ENCODE peak calls at places on chromosome 14, in seven cellular contexts. One of them, this sample, is unnamed.

GRCh38 chr14:22962061-22962676 is 5.3 kb upstream of the HAUS4 start:
- DNase-seq in pancreas: no peak
- DNase-seq in amniotic epithelial cell: peak; percentile 48
- DNase-seq in right atrium auricular region: no peak
- DNase-seq in GM12864: no peak
- DNase-seq in fibroblast of the aortic adventitia: no peak
- DNase-seq in RWPE2: no peak
- DNase-seq in this sample: no peak

GRCh38 chr14:98840076-98840475 is 431.9 kb downstream of the BCL11B start:
- DNase-seq in RWPE2: no peak
- DNase-seq in GM12864: no peak
- DNase-seq in pancreas: no peak
- DNase-seq in fibroblast of the aortic adventitia: no peak
- DNase-seq in right atrium auricular region: no peak
- DNase-seq in amniotic epithelial cell: no peak
- DNase-seq in this sample: no peak

GRCh38 chr14:55938249-55938791 is 179.9 kb upstream of the PELI2 start:
- DNase-seq in GM12864: no peak
- DNase-seq in pancreas: no peak
- DNase-seq in right atrium auricular region: no peak
- DNase-seq in amniotic epithelial cell: peak; percentile 33
- DNase-seq in fibroblast of the aortic adventitia: no peak
- DNase-seq in RWPE2: no peak
- DNase-seq in this sample: no peak

GRCh38 chr14:68675233-68675577 is 117.7 kb downstream of the ZFP36L1 start:
- DNase-seq in amniotic epithelial cell: no peak
- DNase-seq in right atrium auricular region: no peak
- DNase-seq in RWPE2: no peak
- DNase-seq in pancreas: no peak
- DNase-seq in fibroblast of the aortic adventitia: no peak
- DNase-seq in GM12864: no peak
- DNase-seq in this sample: no peak

GRCh38 chr14:100790785-100791667 is 34.9 kb upstream of the MEG3 start:
- DNase-seq in GM12864: no peak
- DNase-seq in amniotic epithelial cell: peak; percentile 95
- DNase-seq in pancreas: no peak
- DNase-seq in fibroblast of the aortic adventitia: peak; percentile 2
- DNase-seq in right atrium auricular region: no peak
- DNase-seq in RWPE2: peak; percentile 60
- DNase-seq in this sample: no peak

GRCh38 chr14:101441710-101442109 is 119.6 kb upstream of the DIO3 start:
- DNase-seq in amniotic epithelial cell: no peak
- DNase-seq in RWPE2: no peak
- DNase-seq in pancreas: no peak
- DNase-seq in right atrium auricular region: no peak
- DNase-seq in GM12864: no peak
- DNase-seq in fibroblast of the aortic adventitia: no peak
- DNase-seq in this sample: no peak

GRCh38 chr14:58298880-58299664 is 717 bp downstream of the ARID4A start:
- DNase-seq in pancreas: peak; percentile 13
- DNase-seq in right atrium auricular region: no peak
- DNase-seq in GM12864: no peak
- DNase-seq in fibroblast of the aortic adventitia: no peak
- DNase-seq in RWPE2: no peak
- DNase-seq in amniotic epithelial cell: no peak
- DNase-seq in this sample: no peak

GRCh38 chr14:60565211-60565610 is 56.3 kb downstream of the SIX6 start:
- DNase-seq in amniotic epithelial cell: no peak
- DNase-seq in pancreas: no peak
- DNase-seq in RWPE2: no peak
- DNase-seq in fibroblast of the aortic adventitia: peak; percentile 97
- DNase-seq in GM12864: no peak
- DNase-seq in right atrium auricular region: no peak
- DNase-seq in this sample: no peak

GRCh38 chr14:50082784-50083466 is 33.4 kb downstream of the VCPKMT start:
- DNase-seq in fibroblast of the aortic adventitia: no peak
- DNase-seq in pancreas: no peak
- DNase-seq in right atrium auricular region: no peak
- DNase-seq in GM12864: peak; percentile 90
- DNase-seq in RWPE2: no peak
- DNase-seq in amniotic epithelial cell: peak; percentile 24
- DNase-seq in this sample: peak; percentile 92

GRCh38 chr14:28765169-28765906 is 1.2 kb upstream of the FOXG1 start:
- DNase-seq in RWPE2: no peak
- DNase-seq in pancreas: no peak
- DNase-seq in fibroblast of the aortic adventitia: no peak
- DNase-seq in amniotic epithelial cell: no peak
- DNase-seq in GM12864: no peak
- DNase-seq in right atrium auricular region: no peak
- DNase-seq in this sample: no peak

GRCh38 chr14:104822821-104823615 is 22.1 kb downstream of the ZBTB42 start:
- DNase-seq in pancreas: no peak
- DNase-seq in amniotic epithelial cell: no peak
- DNase-seq in fibroblast of the aortic adventitia: no peak
- DNase-seq in GM12864: no peak
- DNase-seq in right atrium auricular region: no peak
- DNase-seq in RWPE2: peak; percentile 69
- DNase-seq in this sample: no peak

GRCh38 chr14:90658541-90658967 is 157.7 kb downstream of the TTC7B start:
- DNase-seq in pancreas: no peak
- DNase-seq in right atrium auricular region: no peak
- DNase-seq in RWPE2: no peak
- DNase-seq in amniotic epithelial cell: peak; percentile 85
- DNase-seq in GM12864: no peak
- DNase-seq in fibroblast of the aortic adventitia: peak; percentile 66
- DNase-seq in this sample: no peak

GRCh38 chr14:29710015-29710414 is 217.6 kb downstream of the PRKD1 start:
- DNase-seq in right atrium auricular region: no peak
- DNase-seq in RWPE2: no peak
- DNase-seq in GM12864: no peak
- DNase-seq in fibroblast of the aortic adventitia: peak; percentile 33
- DNase-seq in amniotic epithelial cell: peak; percentile 20
- DNase-seq in pancreas: no peak
- DNase-seq in this sample: no peak

GRCh38 chr14:55130194-55130550 is 1.1 kb downstream of the LGALS3 start:
- DNase-seq in RWPE2: no peak
- DNase-seq in GM12864: no peak
- DNase-seq in fibroblast of the aortic adventitia: peak; percentile 45
- DNase-seq in pancreas: no peak
- DNase-seq in right atrium auricular region: no peak
- DNase-seq in amniotic epithelial cell: no peak
- DNase-seq in this sample: no peak

GRCh38 chr14:101520621-101521305 is 40.5 kb upstream of the DIO3 start:
- DNase-seq in amniotic epithelial cell: no peak
- DNase-seq in pancreas: no peak
- DNase-seq in GM12864: no peak
- DNase-seq in RWPE2: no peak
- DNase-seq in fibroblast of the aortic adventitia: peak; percentile 53
- DNase-seq in right atrium auricular region: peak; percentile 78
- DNase-seq in this sample: no peak

GRCh38 chr14:53167602-53168328 is 14.6 kb upstream of the DDHD1 start:
- DNase-seq in RWPE2: no peak
- DNase-seq in right atrium auricular region: no peak
- DNase-seq in GM12864: no peak
- DNase-seq in pancreas: no peak
- DNase-seq in amniotic epithelial cell: peak; percentile 38
- DNase-seq in fibroblast of the aortic adventitia: peak; percentile 52
- DNase-seq in this sample: no peak

GRCh38 chr14:55448146-55448614 is 7.8 kb upstream of the TBPL2 start:
- DNase-seq in GM12864: no peak
- DNase-seq in pancreas: no peak
- DNase-seq in fibroblast of the aortic adventitia: peak; percentile 95
- DNase-seq in right atrium auricular region: no peak
- DNase-seq in RWPE2: peak; percentile 98
- DNase-seq in amniotic epithelial cell: peak; percentile 97
- DNase-seq in this sample: no peak

GRCh38 chr14:76516884-76517283 is 140.9 kb downstream of the ESRRB start:
- DNase-seq in pancreas: no peak
- DNase-seq in right atrium auricular region: no peak
- DNase-seq in fibroblast of the aortic adventitia: no peak
- DNase-seq in GM12864: no peak
- DNase-seq in amniotic epithelial cell: no peak
- DNase-seq in RWPE2: no peak
- DNase-seq in this sample: no peak

GRCh38 chr14:47567273-47567672 is 108.1 kb downstream of the MDGA2 start:
- DNase-seq in amniotic epithelial cell: no peak
- DNase-seq in GM12864: no peak
- DNase-seq in fibroblast of the aortic adventitia: no peak
- DNase-seq in pancreas: no peak
- DNase-seq in right atrium auricular region: no peak
- DNase-seq in RWPE2: no peak
- DNase-seq in this sample: no peak

GRCh38 chr14:68214431-68214830 is 394.9 kb downstream of the RAD51B start:
- DNase-seq in GM12864: no peak
- DNase-seq in RWPE2: no peak
- DNase-seq in amniotic epithelial cell: peak; percentile 80
- DNase-seq in fibroblast of the aortic adventitia: no peak
- DNase-seq in right atrium auricular region: no peak
- DNase-seq in pancreas: no peak
- DNase-seq in this sample: no peak

GRCh38 chr14:56490379-56490778 is 89.2 kb upstream of the TMEM260 start:
- DNase-seq in pancreas: no peak
- DNase-seq in fibroblast of the aortic adventitia: peak; percentile 55
- DNase-seq in amniotic epithelial cell: peak; percentile 28
- DNase-seq in RWPE2: no peak
- DNase-seq in right atrium auricular region: no peak
- DNase-seq in GM12864: no peak
- DNase-seq in this sample: no peak

GRCh38 chr14:101877766-101878165 is 86.6 kb upstream of the DYNC1H1 start:
- DNase-seq in pancreas: no peak
- DNase-seq in fibroblast of the aortic adventitia: no peak
- DNase-seq in GM12864: no peak
- DNase-seq in right atrium auricular region: no peak
- DNase-seq in RWPE2: no peak
- DNase-seq in amniotic epithelial cell: peak; percentile 55
- DNase-seq in this sample: no peak

GRCh38 chr14:97138801-97139200 is 341.6 kb downstream of the VRK1 start:
- DNase-seq in amniotic epithelial cell: no peak
- DNase-seq in RWPE2: no peak
- DNase-seq in fibroblast of the aortic adventitia: no peak
- DNase-seq in pancreas: no peak
- DNase-seq in GM12864: no peak
- DNase-seq in right atrium auricular region: no peak
- DNase-seq in this sample: no peak

GRCh38 chr14:74649673-74650072 is 37.6 kb upstream of the LTBP2 start:
- DNase-seq in fibroblast of the aortic adventitia: peak; percentile 33
- DNase-seq in right atrium auricular region: no peak
- DNase-seq in amniotic epithelial cell: peak; percentile 40
- DNase-seq in RWPE2: no peak
- DNase-seq in GM12864: no peak
- DNase-seq in pancreas: no peak
- DNase-seq in this sample: no peak

GRCh38 chr14:22630486-22630885 is 13.7 kb downstream of the OR6J1 start:
- DNase-seq in right atrium auricular region: no peak
- DNase-seq in amniotic epithelial cell: no peak
- DNase-seq in GM12864: no peak
- DNase-seq in RWPE2: no peak
- DNase-seq in fibroblast of the aortic adventitia: peak; percentile 99
- DNase-seq in pancreas: no peak
- DNase-seq in this sample: no peak

GRCh38 chr14:106874365-106874764 is 1348.0 kb downstream of the TMEM121 start:
- DNase-seq in pancreas: no peak
- DNase-seq in right atrium auricular region: no peak
- DNase-seq in RWPE2: no peak
- DNase-seq in amniotic epithelial cell: no peak
- DNase-seq in fibroblast of the aortic adventitia: no peak
- DNase-seq in GM12864: no peak
- DNase-seq in this sample: no peak

GRCh38 chr14:28661171-28661772 is 105.3 kb upstream of the FOXG1 start:
- DNase-seq in right atrium auricular region: no peak
- DNase-seq in GM12864: no peak
- DNase-seq in pancreas: no peak
- DNase-seq in fibroblast of the aortic adventitia: peak; percentile 80
- DNase-seq in amniotic epithelial cell: peak; percentile 84
- DNase-seq in RWPE2: no peak
- DNase-seq in this sample: no peak

GRCh38 chr14:104342435-104343293 is 204.3 kb downstream of the KIF26A start:
- DNase-seq in GM12864: no peak
- DNase-seq in fibroblast of the aortic adventitia: no peak
- DNase-seq in RWPE2: peak; percentile 51
- DNase-seq in amniotic epithelial cell: no peak
- DNase-seq in pancreas: no peak
- DNase-seq in right atrium auricular region: no peak
- DNase-seq in this sample: no peak

GRCh38 chr14:93744176-93744575 is 44.1 kb downstream of the PRIMA1 start:
- DNase-seq in RWPE2: no peak
- DNase-seq in fibroblast of the aortic adventitia: no peak
- DNase-seq in right atrium auricular region: no peak
- DNase-seq in pancreas: no peak
- DNase-seq in GM12864: no peak
- DNase-seq in amniotic epithelial cell: no peak
- DNase-seq in this sample: no peak

GRCh38 chr14:51211149-51211548 is 28.9 kb upstream of the TMX1 start:
- DNase-seq in GM12864: no peak
- DNase-seq in amniotic epithelial cell: no peak
- DNase-seq in fibroblast of the aortic adventitia: peak; percentile 26
- DNase-seq in RWPE2: no peak
- DNase-seq in pancreas: peak; percentile 43
- DNase-seq in right atrium auricular region: no peak
- DNase-seq in this sample: no peak